ENCODE peak calls at places on chromosomes 4 and X, in five cellular contexts. E is HepG2, U is H1, B is K562, H is GM12878. G is an unnamed sample.

GRCh38 chrX:85114776-85115175 is 111.1 kb downstream of the APOOL start:
- DNase-seq in E (no peak), B (no peak), H (no peak), U (no peak), G (no peak)

GRCh38 chr4:142913461-142914030 is 67.4 kb upstream of the INPP4B start:
- DNase-seq in U (no peak), B (no peak), E (no peak), H (no peak), G (no peak)

GRCh38 chr4:60241886-60242285 is 958.2 kb upstream of the ADGRL3 start:
- DNase-seq in E (no peak), B (no peak), U (no peak), H (no peak), G (no peak)

GRCh38 chr4:161642708-161643107 is 521.1 kb downstream of the FSTL5 start:
- DNase-seq in B (no peak), H (no peak), E (no peak), U (no peak), G (no peak)

GRCh38 chrX:119826399-119826959 is 26.3 kb downstream of the UPF3B start:
- DNase-seq in B (no peak), E (peak), H (no peak), U (no peak), G (no peak)

GRCh38 chrX:19554786-19555185 is 39.5 kb upstream of the MAP3K15 start:
- DNase-seq in E (no peak), H (peak), U (no peak), B (no peak), G (no peak)

GRCh38 chr4:127622923-127623754 is 9.6 kb upstream of the INTU start:
- DNase-seq in E (peak), B (no peak), H (no peak), U (no peak), G (no peak)

GRCh38 chr4:183011213-183011907 is 87.7 kb upstream of the WWC2 start:
- DNase-seq in E (no peak), H (no peak), B (no peak), U (no peak), G (no peak)

GRCh38 chr4:125044886-125045285 is 269.9 kb upstream of the FAT4 start:
- DNase-seq in H (no peak), E (no peak), B (no peak), U (no peak), G (no peak)

GRCh38 chrX:72349190-72349589 is 43.5 kb upstream of the CITED1 start:
- DNase-seq in B (no peak), U (no peak), E (no peak), H (peak), G (no peak)

GRCh38 chrX:70026851-70027200 is 22.9 kb downstream of the AWAT2 start:
- DNase-seq in B (no peak), H (no peak), E (no peak), U (no peak), G (no peak)

GRCh38 chrX:70032797-70033196 is 16.9 kb downstream of the AWAT2 start:
- DNase-seq in E (no peak), U (no peak), H (no peak), B (no peak), G (no peak)

GRCh38 chrX:70029790-70030189 is 19.9 kb downstream of the AWAT2 start:
- DNase-seq in E (no peak), U (no peak), H (no peak), B (no peak), G (no peak)

GRCh38 chrX:70033348-70033747 is 16.4 kb downstream of the AWAT2 start:
- DNase-seq in E (peak), B (peak), H (no peak), U (no peak), G (peak)

DNA sequence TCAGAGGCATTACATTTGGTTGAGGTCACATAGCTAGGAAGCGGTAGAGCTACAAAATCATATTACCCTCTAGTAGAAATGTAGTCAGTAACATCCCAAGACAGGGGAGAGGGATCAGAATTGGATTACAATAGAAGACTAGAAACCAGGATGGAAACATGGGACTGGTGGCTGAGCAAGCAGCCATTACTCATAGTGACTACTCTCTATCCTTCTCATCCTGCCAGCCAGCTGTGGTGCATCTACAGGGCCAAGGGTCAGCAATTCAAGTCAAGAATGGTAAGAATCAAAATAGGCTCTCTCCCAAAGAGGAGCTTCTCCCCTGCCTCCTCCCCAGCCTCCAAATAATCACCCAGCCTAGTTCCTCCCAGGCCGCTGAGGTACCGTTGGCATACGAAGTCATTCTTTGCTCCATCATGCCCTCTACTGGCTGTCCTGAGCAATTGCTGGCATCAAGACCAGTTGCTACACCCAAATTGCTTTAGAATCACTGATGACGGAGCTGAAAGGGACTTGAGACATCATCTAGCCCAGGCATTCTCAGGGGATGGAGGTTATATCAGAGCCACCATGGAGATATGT is 19.4 kb downstream of the AWAT2 start:
- DNase-seq in U (no peak), H (no peak), B (peak), E (peak), G (peak)
- TF ChIP-seq SRF in U (no peak), H (no peak), B (no peak), E (no peak), G (no peak)

DNA sequence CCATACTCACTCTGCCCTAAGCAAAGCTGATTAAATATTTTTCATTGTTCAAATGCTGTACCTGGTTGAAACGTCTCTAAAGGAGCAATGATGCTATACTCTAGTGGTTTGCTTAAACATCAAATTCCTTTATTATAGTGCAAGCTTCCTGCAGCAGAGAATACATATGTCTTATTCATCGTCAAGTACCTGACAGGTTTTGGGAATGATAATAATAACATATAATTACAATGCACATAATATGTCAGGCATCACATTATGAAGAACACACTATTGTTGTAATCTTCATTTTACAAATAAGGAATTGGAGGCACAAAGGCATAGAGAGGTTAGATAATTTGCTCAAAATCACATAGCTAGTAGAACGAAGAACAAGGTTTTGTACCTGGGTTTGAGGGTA is 151.6 kb downstream of the GRIA2 start:
- DNase-seq in H (no peak), U (no peak), B (no peak), E (no peak), G (no peak)
- TF ChIP-seq SRF in H (no peak), U (no peak), B (no peak), E (no peak), G (no peak)

GRCh38 chrX:112830540-112830939 is 10.1 kb downstream of the AMOT start:
- DNase-seq in E (no peak), B (no peak), U (no peak), H (no peak), G (no peak)
- TF ChIP-seq SRF in E (no peak), B (no peak), U (no peak), H (no peak), G (no peak)

DNA sequence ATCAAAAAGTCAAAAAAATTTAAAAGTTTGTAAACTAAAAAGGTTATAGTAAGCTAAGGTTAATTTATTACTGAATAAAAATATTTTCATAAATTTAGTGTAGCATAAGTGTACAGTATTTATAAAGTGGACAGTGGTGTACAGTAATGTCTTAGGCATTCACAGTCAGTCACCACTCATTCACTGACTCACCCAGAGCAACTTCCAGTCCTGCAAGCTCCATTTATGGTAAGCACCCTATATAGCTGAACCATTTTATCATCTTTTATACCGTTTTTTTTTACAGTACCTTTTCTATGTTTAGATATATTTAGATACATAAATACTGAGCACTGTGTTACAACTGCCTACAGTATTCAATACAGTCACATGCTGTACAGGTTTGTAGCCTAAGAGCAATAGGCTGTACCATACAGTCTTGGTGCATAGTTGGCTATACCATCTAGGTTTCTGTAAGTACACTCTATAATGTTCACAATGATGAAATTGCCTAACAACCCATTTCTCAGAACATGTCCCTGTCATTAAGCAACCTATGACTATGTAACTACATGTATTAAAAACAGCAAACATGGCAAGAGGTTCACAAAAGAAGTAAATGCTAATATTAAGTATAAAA is 18.6 kb downstream of the ACSL4 start:
- DNase-seq in U (no peak), B (no peak), E (no peak), H (no peak), G (peak)
- TF ChIP-seq SRF in U (no peak), B (no peak), E (no peak), H (no peak), G (peak)

DNA sequence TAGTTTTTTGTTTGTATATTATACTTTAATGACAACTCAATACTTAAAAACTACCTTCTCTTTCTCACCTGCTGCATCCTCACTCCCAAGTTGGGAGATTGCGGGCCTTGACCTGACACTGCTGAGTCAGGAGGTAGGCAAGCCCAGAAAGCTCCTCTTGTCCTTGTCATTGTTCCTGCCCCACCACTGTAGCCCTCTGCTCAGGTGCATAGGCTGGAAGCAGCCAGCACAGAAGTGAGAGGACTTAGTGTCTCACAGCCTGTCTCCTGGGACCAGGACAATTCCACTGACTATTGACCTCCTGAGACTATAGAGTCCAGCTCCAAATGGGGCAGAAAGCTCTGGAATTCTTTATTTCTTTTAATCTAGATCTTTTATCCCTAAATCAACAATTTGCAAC is 123.5 kb upstream of the NDP start:
- DNase-seq in U (no peak), H (no peak), E (no peak), B (no peak), G (no peak)
- TF ChIP-seq SRF in U (no peak), H (no peak), E (no peak), B (no peak), G (no peak)

GRCh38 chr4:40245794-40246546 is 49.1 kb downstream of the RHOH start:
- DNase-seq in B (no peak), H (no peak), E (no peak), U (no peak), G (no peak)
- TF ChIP-seq SRF in B (no peak), H (no peak), E (no peak), U (no peak), G (no peak)

GRCh38 chr4:158131037-158131436 is 41.8 kb downstream of the GASK1B start:
- DNase-seq in E (no peak), U (no peak), H (no peak), B (no peak), G (no peak)

GRCh38 chr4:158133551-158133950 is 39.3 kb downstream of the GASK1B start:
- DNase-seq in E (no peak), U (no peak), H (no peak), B (no peak), G (no peak)

GRCh38 chr4:158128540-158128939 is 44.3 kb downstream of the GASK1B start:
- DNase-seq in B (no peak), U (no peak), H (no peak), E (no peak), G (no peak)

GRCh38 chr4:158129649-158130048 is 43.2 kb downstream of the GASK1B start:
- DNase-seq in B (no peak), E (no peak), H (no peak), U (no peak), G (no peak)

DNA sequence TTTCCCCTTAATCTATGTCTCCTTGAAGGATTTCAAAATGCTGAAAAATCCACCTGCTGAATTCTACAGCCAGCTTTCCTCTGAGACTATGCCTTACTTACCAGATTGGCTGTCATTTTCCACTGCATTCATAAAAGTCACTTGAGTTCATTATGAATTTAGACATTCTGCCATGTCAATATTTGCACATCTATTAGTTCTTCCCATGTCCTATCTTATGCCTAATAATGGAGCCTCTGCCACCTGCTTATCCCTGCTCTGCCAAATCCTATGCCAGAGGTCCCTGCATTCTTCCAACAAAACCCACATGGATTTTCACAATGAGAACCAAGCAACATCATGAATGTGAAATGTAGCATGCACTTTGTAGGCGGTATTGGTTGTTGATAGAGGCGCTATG is 42.6 kb downstream of the GASK1B start:
- DNase-seq in E (no peak), U (no peak), H (no peak), B (no peak), G (no peak)
- TF ChIP-seq SRF in E (no peak), U (no peak), H (no peak), B (no peak), G (no peak)

GRCh38 chrX:40262641-40263560 is 165.1 kb upstream of the BCOR start:
- DNase-seq in E (peak), B (no peak), U (no peak), H (no peak), G (peak)
- TF ChIP-seq SRF in E (no peak), B (no peak), U (no peak), H (no peak), G (no peak)